ENCODE peak calls at places on chromosomes 12 and 14, in four cellular contexts. B is right atrium auricular region, P is GM23248, F is tibial artery. H is an unnamed sample.

GRCh38 chr14:34851395-34851794 is 23.8 kb downstream of the BAZ1A start:
- DNase-seq in B (no peak), P (peak; percentile 90), F (no peak), H (no peak)

GRCh38 chr14:63857467-63858030 is 4.7 kb downstream of the SYNE2 start:
- DNase-seq in B (no peak), P (no peak), F (no peak), H (no peak)

GRCh38 chr12:84131076-84131475 is 781.5 kb downstream of the SLC6A15 start:
- DNase-seq in B (no peak), P (peak; percentile 86), F (no peak), H (no peak)

GRCh38 chr12:105256011-105256410 is 20.0 kb upstream of the APPL2 start:
- DNase-seq in B (no peak), P (peak; percentile 31), F (no peak), H (no peak)

GRCh38 chr12:92257261-92257660 is 111.6 kb upstream of the BTG1 start:
- DNase-seq in B (no peak), P (no peak), F (no peak), H (no peak)

GRCh38 chr12:3364226-3364625 is 126.8 kb upstream of the PRMT8 start:
- DNase-seq in B (no peak), P (no peak), F (no peak), H (no peak)

GRCh38 chr14:22002860-22003284 is 329.3 kb upstream of the OR4E1 start:
- DNase-seq in B (no peak), P (peak; percentile 4), F (no peak), H (no peak)

GRCh38 chr14:70660967-70661871 is 19.5 kb downstream of the TTC9 start:
- DNase-seq in B (no peak), P (no peak), F (no peak), H (no peak)

GRCh38 chr14:69650948-69651369 is 39.6 kb downstream of the SUSD6 start:
- DNase-seq in B (no peak), P (peak; percentile 28), F (no peak), H (no peak)

GRCh38 chr12:42946776-42947435 is 357.4 kb upstream of the PRICKLE1 start:
- DNase-seq in B (no peak), P (peak; percentile 23), F (no peak), H (no peak)

GRCh38 chr12:123945441-123946151 is 27.0 kb downstream of the CCDC92 start:
- DNase-seq in B (no peak), P (no peak), F (no peak), H (no peak)

GRCh38 chr12:1688086-1688710 is 2.7 kb upstream of the ADIPOR2 start:
- DNase-seq in B (no peak), P (peak; percentile 47), F (no peak), H (no peak)

GRCh38 chr12:92304335-92305066 is 158.9 kb upstream of the BTG1 start:
- DNase-seq in B (no peak), P (peak; percentile 45), F (no peak), H (no peak)

GRCh38 chr14:59146941-59147470 is 41.5 kb upstream of the DAAM1 start:
- DNase-seq in B (no peak), P (no peak), F (no peak), H (no peak)

DNA sequence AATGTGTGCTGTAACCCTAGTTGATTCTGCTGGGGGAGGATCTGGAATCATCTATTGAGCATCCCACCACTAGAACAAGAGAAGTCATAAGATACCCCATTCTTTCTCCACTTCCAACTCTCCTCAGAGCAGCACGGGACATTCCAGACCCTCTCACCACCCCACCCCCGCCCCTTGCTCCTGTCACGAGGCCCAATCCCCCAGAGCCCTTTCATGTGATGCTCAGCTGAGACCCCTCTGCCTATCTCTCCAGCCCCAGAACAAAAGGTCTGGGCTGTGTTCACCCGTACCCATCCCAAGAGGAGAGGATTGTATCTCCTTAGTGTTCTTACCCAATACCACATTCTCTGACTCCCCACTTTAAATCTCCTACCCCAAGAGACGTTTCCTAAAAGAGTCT is 602 bp downstream of the PMEL start:
- DNase-seq in B (no peak), P (no peak), F (no peak), H (no peak)
- H3K4me3 ChIP-seq in B (no peak overlapping the region), P (no peak overlapping the region), F (no peak overlapping the region), H (no peak overlapping the region)

DNA sequence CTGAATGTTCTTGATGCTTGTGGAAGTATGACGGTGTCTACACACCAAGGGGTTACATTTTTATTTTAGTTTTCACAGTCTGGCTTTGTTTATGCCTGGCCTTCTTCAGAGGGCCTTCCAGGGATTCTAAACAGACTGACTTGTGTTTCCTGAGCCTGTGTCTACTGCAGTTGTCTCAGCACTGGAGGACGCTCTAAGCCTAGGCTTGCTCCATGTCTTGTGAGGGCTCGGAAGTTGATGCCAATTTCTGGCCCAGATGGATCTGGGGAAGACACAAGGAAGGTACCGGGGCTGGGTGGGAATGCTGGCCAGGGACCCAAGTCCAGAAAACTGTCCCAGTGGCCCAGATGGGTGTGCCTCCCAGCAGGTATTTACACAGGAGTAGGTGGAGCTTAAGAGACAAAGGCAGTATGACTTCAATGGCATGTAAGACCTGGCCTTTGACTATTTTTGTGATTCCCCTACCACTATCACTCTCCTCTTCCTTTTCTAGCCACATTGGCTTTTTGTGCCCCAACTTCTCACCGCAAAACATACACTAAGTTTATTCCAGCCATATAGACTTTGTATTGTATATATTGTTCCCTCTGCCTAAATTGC is 56.9 kb downstream of the GPR137C start:
- DNase-seq in B (no peak), P (no peak), F (no peak), H (no peak)
- H3K4me3 ChIP-seq in B (no peak overlapping the region), P (no peak overlapping the region), F (no peak overlapping the region), H (no peak overlapping the region)

GRCh38 chr12:70920251-70920851 is at the start of gene PTPRR:
- DNase-seq in B (no peak), P (no peak), F (no peak), H (no peak)
- H3K4me3 ChIP-seq in B (no peak within 1 kb of the TSS), P (no peak within 1 kb of the TSS), F (peak within 1 kb of the TSS; percentile 14), H (no peak within 1 kb of the TSS)

GRCh38 chr14:101965145-101965531 is 765 bp downstream of the DYNC1H1 start:
- DNase-seq in B (peak; percentile 83), P (peak; percentile 83), F (peak; percentile 67), H (no peak)

GRCh38 chr14:101965796-101966718 is 1.7 kb downstream of the DYNC1H1 start:
- DNase-seq in B (no peak), P (peak; percentile 63), F (no peak), H (no peak)

GRCh38 chr14:101964297-101965144 is at the start of gene DYNC1H1:
- DNase-seq in B (peak; percentile 97), P (peak; percentile 97), F (peak; percentile 89), H (peak; percentile 55)

GRCh38 chr14:101968186-101968585 is 3.8 kb downstream of the DYNC1H1 start:
- DNase-seq in B (peak; percentile 44), P (no peak), F (no peak), H (no peak)

GRCh38 chr14:101966742-101967141 is 2.4 kb downstream of the DYNC1H1 start:
- DNase-seq in B (no peak), P (no peak), F (no peak), H (no peak)
- H3K4me3 ChIP-seq in B (no peak overlapping the region), P (peak overlapping the region; percentile 95), F (no peak overlapping the region), H (no peak overlapping the region)

GRCh38 chr12:64621257-64621942 is 11.1 kb downstream of the RASSF3 start:
- DNase-seq in B (no peak), P (peak; percentile 43), F (no peak), H (no peak)
- H3K4me3 ChIP-seq in B (no peak overlapping the region), P (no peak overlapping the region), F (no peak overlapping the region), H (no peak overlapping the region)

DNA sequence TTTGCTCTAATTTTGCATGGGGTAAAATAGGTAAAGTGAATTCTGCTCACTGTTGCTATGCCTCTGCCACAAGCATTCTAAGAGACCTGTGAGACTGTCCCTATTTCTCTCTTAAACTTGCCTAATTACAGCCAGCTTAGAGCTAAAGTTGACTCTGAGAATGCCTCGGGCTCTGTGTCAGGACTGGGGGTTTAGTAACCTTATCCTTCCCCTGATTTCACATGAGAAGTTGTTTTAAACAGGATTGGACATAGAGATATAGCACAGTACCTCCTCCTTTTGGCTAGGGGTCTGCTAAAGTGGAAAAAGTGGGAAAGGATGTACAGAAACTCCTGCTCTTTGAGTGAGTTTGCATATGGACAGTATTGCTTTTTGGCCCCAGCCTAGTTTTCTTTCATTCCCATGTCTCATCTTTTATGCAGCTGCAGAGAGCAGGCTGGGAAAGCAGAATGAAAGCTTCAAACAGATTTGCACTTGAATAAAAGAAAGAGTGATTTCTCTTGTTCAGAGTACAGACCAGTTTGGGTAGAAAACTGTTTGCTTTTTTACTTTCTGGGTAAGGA is 122.0 kb downstream of the RAD51B start:
- DNase-seq in B (no peak), P (peak; percentile 42), F (no peak), H (no peak)
- H3K4me3 ChIP-seq in B (no peak overlapping the region), P (peak overlapping the region; percentile 43), F (no peak overlapping the region), H (peak overlapping the region; percentile 27)